ENCODE peak calls at places on chromosomes 11 and 22, in ten cellular contexts. I is HFF-Myc, R is bronchial epithelial cell, B is heart left ventricle, C is OCI-LY7, E is fibroblast of the aortic adventitia, O is HL-60, Q is IMR-90, Y is GM13977, W is foreskin fibroblast. D is an unnamed sample.
A peak's percentile ranks its signal among the peaks of the same experiment; 100 is the strongest.

GRCh38 chr11:115999437-115999836 is 495.2 kb upstream of the CADM1 start:
- DNase-seq in I (no peak), R (no peak), B (no peak), C (no peak), E (no peak), O (no peak), Q (no peak), Y (no peak), W (no peak), D (no peak)

GRCh38 chr11:121630041-121630440 is 177.3 kb upstream of the SORL1-AS1 start:
- DNase-seq in I (peak; percentile 50), R (peak; percentile 67), B (no peak), C (no peak), E (peak; percentile 87), O (no peak), Q (peak; percentile 93), Y (no peak), W (peak; percentile 79), D (no peak)

GRCh38 chr22:45308624-45309421 is 911 bp upstream of the FAM118A start:
- DNase-seq in I (no peak), R (no peak), B (no peak), C (peak; percentile 21), E (no peak), O (peak; percentile 65), Q (no peak), Y (no peak), W (no peak), D (no peak)

GRCh38 chr22:44365832-44366231 is 53.1 kb upstream of the SHISAL1 start:
- DNase-seq in I (no peak), R (no peak), B (peak; percentile 15), C (no peak), E (no peak), O (no peak), Q (no peak), Y (no peak), W (no peak), D (no peak)

GRCh38 chr11:4180441-4181183 is 86.0 kb downstream of the RRM1 start:
- DNase-seq in I (no peak), R (no peak), B (no peak), C (no peak), E (no peak), O (no peak), Q (no peak), Y (no peak), W (no peak), D (no peak)

GRCh38 chr22:28146401-28147304 is 227.6 kb upstream of the PITPNB start:
- DNase-seq in I (no peak), R (no peak), B (no peak), C (no peak), E (peak; percentile 59), O (no peak), Q (no peak), Y (no peak), W (no peak), D (no peak)

GRCh38 chr11:2825261-2825885 is 60.2 kb downstream of the CDKN1C start:
- DNase-seq in I (no peak), R (peak; percentile 13), B (peak; percentile 87), C (no peak), E (peak; percentile 89), O (peak; percentile 15), Q (peak; percentile 74), Y (no peak), W (peak; percentile 21), D (no peak)

GRCh38 chr22:42340695-42341383 is 70.4 kb upstream of the TCF20 start:
- DNase-seq in I (no peak), R (no peak), B (no peak), C (no peak), E (no peak), O (no peak), Q (no peak), Y (no peak), W (no peak), D (no peak)

GRCh38 chr22:27673839-27674238 is 127.7 kb downstream of the MN1 start:
- DNase-seq in I (no peak), R (no peak), B (peak; percentile 41), C (no peak), E (no peak), O (no peak), Q (no peak), Y (no peak), W (no peak), D (no peak)

GRCh38 chr11:35617687-35618496 is at the start of gene FJX1:
- DNase-seq in I (peak; percentile 87), R (peak; percentile 91), B (peak; percentile 61), C (no peak), E (peak; percentile 92), O (peak; percentile 13), Q (peak; percentile 95), Y (peak; percentile 84), W (peak; percentile 92), D (no peak)

GRCh38 chr11:107999759-108000455 is 8.8 kb upstream of the CUL5 start:
- DNase-seq in I (no peak), R (peak; percentile 63), B (no peak), C (peak; percentile 72), E (peak; percentile 21), O (peak; percentile 41), Q (peak; percentile 28), Y (peak; percentile 76), W (no peak), D (no peak)

GRCh38 chr11:29527391-29527936 is 489.4 kb downstream of the KCNA4 start:
- DNase-seq in I (no peak), R (peak; percentile 96), B (no peak), C (peak; percentile 65), E (peak; percentile 83), O (peak; percentile 91), Q (peak; percentile 74), Y (no peak), W (peak; percentile 14), D (no peak)

GRCh38 chr22:47376901-47377520 is 614.6 kb downstream of the TBC1D22A start:
- DNase-seq in I (peak; percentile 3), R (no peak), B (no peak), C (no peak), E (no peak), O (no peak), Q (no peak), Y (no peak), W (peak; percentile 5), D (no peak)

GRCh38 chr11:111635706-111636045 is 33.4 kb downstream of the SIK2 start:
- DNase-seq in I (no peak), R (no peak), B (peak; percentile 63), C (no peak), E (peak; percentile 93), O (no peak), Q (peak; percentile 67), Y (no peak), W (peak; percentile 29), D (no peak)

GRCh38 chr11:86052697-86053641 is 15.9 kb downstream of the PICALM start:
- DNase-seq in I (no peak), R (no peak), B (no peak), C (no peak), E (no peak), O (no peak), Q (no peak), Y (no peak), W (no peak), D (no peak)

GRCh38 chr22:23000657-23001439 is 69.5 kb upstream of the GNAZ start:
- DNase-seq in I (no peak), R (no peak), B (no peak), C (no peak), E (no peak), O (no peak), Q (no peak), Y (no peak), W (no peak), D (no peak)

GRCh38 chr11:72398058-72398758 is 36.1 kb downstream of the CLPB start:
- DNase-seq in I (no peak), R (no peak), B (no peak), C (no peak), E (no peak), O (no peak), Q (no peak), Y (no peak), W (no peak), D (no peak)

DNA sequence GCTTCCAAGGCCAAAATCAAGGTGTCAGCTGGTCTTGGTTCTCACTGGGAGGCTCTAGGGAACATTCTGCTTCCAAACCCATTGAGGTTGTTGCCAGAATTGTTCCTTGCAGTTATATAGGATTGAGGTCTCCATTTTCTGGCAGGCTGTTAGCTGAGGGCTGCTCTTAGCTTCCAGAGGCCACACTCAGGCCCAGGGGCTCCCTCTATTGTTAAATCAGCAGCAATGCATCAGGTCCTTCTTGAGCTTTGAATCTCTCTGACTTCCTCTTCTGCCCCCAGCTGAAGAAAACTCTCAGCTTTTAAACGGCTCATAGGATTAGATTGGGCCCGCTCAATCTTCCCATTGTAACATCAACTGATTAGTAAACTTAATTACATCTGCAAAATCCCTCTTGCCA is 39.3 kb upstream of the BSX start:
- DNase-seq in I (peak; percentile 21), R (peak; percentile 52), B (no peak), C (peak; percentile 62), E (peak; percentile 51), O (peak; percentile 65), Q (peak; percentile 49), Y (peak; percentile 79), W (peak; percentile 24), D (no peak)
- TF ChIP-seq CTCF in I (peak; percentile 71), R (peak; percentile 77), B (peak; percentile 17), C (peak; percentile 79), E (peak; percentile 77), O (peak; percentile 89), Q (peak; percentile 70), Y (peak; percentile 78), W (peak; percentile 82), D (peak; percentile 69)

GRCh38 chr11:40514124-40514523 is 945.3 kb downstream of the LRRC4C start:
- DNase-seq in I (no peak), R (peak; percentile 63), B (no peak), C (no peak), E (no peak), O (no peak), Q (no peak), Y (no peak), W (peak; percentile 0), D (no peak)
- TF ChIP-seq CTCF in I (no peak), R (peak; percentile 15), B (no peak), C (no peak), E (no peak), O (no peak), Q (no peak), Y (no peak), W (no peak), D (no peak)

GRCh38 chr11:21475276-21475675 is 717.6 kb upstream of the ANO5 start:
- DNase-seq in I (no peak), R (no peak), B (no peak), C (no peak), E (no peak), O (no peak), Q (no peak), Y (no peak), W (no peak), D (no peak)
- TF ChIP-seq CTCF in I (no peak), R (no peak), B (no peak), C (no peak), E (no peak), O (no peak), Q (no peak), Y (no peak), W (no peak), D (no peak)

DNA sequence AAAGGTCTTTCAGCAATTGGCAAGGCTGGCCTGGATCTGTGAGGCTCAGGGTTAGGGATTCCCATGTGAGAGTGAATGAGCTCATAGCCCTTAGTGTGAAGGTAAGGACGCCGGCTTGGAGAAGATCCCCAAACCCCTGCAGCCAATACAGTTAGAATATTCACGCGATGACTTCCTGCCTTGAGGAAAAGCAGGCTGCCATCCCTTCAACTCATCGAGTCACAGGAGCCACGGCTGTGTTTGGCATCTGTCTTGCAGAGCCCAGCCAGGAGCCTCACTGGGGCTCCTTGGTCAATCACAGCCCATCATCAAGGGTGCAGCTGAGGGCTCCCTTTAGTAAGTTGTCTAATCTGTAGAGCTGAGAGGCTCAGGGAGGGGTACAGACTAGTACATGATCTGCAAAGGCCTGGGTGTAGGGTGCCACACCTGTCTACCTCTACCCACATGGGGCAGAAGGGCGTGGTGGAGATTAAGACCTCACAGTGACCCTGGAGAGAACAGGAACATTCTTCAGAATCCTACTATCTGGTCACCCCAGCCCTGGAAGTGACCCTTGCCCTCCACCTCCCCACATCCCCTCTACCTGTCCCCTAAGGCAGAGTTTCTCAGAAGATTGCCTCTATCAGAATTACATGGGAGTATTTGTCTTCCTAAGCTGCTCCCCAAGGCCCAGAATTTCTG is 18.5 kb downstream of the IL10RA start:
- DNase-seq in I (no peak), R (no peak), B (no peak), C (no peak), E (no peak), O (no peak), Q (no peak), Y (no peak), W (no peak), D (no peak)
- TF ChIP-seq CTCF in I (no peak), R (no peak), B (no peak), C (no peak), E (no peak), O (no peak), Q (no peak), Y (no peak), W (no peak), D (no peak)